ENCODE peak calls at places on chromosome 17, in four cellular contexts. One of them, this sample, is unnamed.

GRCh38 chr17:76537288-76537577 is 276 bp downstream of the CYGB start:
- DNase-seq in activated CD4-positive, alpha-beta T cell treated with anti-CD3 and anti-CD28 coated beads, Interleukin-2, amount 50 U/mL, for 48 hours: no peak
- DNase-seq in retinal pigment epithelial cell: no peak
- DNase-seq in AG10803: peak; percentile 40
- DNase-seq in this sample: no peak

GRCh38 chr17:77783991-77784820 is 174.3 kb upstream of the TNRC6C start:
- DNase-seq in activated CD4-positive, alpha-beta T cell treated with anti-CD3 and anti-CD28 coated beads, Interleukin-2, amount 50 U/mL, for 48 hours: peak; percentile 64
- DNase-seq in retinal pigment epithelial cell: no peak
- DNase-seq in AG10803: no peak
- DNase-seq in this sample: no peak

GRCh38 chr17:78134899-78135385 is 4.4 kb downstream of the TMC8 start:
- DNase-seq in activated CD4-positive, alpha-beta T cell treated with anti-CD3 and anti-CD28 coated beads, Interleukin-2, amount 50 U/mL, for 48 hours: no peak
- DNase-seq in retinal pigment epithelial cell: no peak
- DNase-seq in AG10803: no peak
- DNase-seq in this sample: no peak

GRCh38 chr17:40952675-40953074 is 14.1 kb downstream of the KRT39 start:
- DNase-seq in activated CD4-positive, alpha-beta T cell treated with anti-CD3 and anti-CD28 coated beads, Interleukin-2, amount 50 U/mL, for 48 hours: no peak
- DNase-seq in retinal pigment epithelial cell: peak; percentile 96
- DNase-seq in AG10803: peak; percentile 97
- DNase-seq in this sample: no peak

GRCh38 chr17:74512624-74513084 is 18.6 kb downstream of the CD300LB start:
- DNase-seq in activated CD4-positive, alpha-beta T cell treated with anti-CD3 and anti-CD28 coated beads, Interleukin-2, amount 50 U/mL, for 48 hours: peak; percentile 66
- DNase-seq in retinal pigment epithelial cell: peak; percentile 14
- DNase-seq in AG10803: peak; percentile 25
- DNase-seq in this sample: no peak

GRCh38 chr17:66466933-66467367 is 164.5 kb downstream of the PRKCA start:
- DNase-seq in activated CD4-positive, alpha-beta T cell treated with anti-CD3 and anti-CD28 coated beads, Interleukin-2, amount 50 U/mL, for 48 hours: peak; percentile 74
- DNase-seq in retinal pigment epithelial cell: peak; percentile 96
- DNase-seq in AG10803: peak; percentile 100
- DNase-seq in this sample: no peak

GRCh38 chr17:31722251-31723056 is 136.6 kb downstream of the COPRS start:
- DNase-seq in activated CD4-positive, alpha-beta T cell treated with anti-CD3 and anti-CD28 coated beads, Interleukin-2, amount 50 U/mL, for 48 hours: no peak
- DNase-seq in retinal pigment epithelial cell: peak; percentile 56
- DNase-seq in AG10803: peak; percentile 68
- DNase-seq in this sample: no peak

GRCh38 chr17:64783556-64784352 is 121.6 kb upstream of the SMURF2 start:
- DNase-seq in activated CD4-positive, alpha-beta T cell treated with anti-CD3 and anti-CD28 coated beads, Interleukin-2, amount 50 U/mL, for 48 hours: no peak
- DNase-seq in retinal pigment epithelial cell: no peak
- DNase-seq in AG10803: no peak
- DNase-seq in this sample: no peak

GRCh38 chr17:36591434-36592315 is at the start of gene DHRS11:
- DNase-seq in activated CD4-positive, alpha-beta T cell treated with anti-CD3 and anti-CD28 coated beads, Interleukin-2, amount 50 U/mL, for 48 hours: peak; percentile 88
- DNase-seq in retinal pigment epithelial cell: no peak
- DNase-seq in AG10803: peak; percentile 64
- DNase-seq in this sample: no peak

GRCh38 chr17:13583996-13584700 is 17.6 kb downstream of the HS3ST3A1 start:
- DNase-seq in activated CD4-positive, alpha-beta T cell treated with anti-CD3 and anti-CD28 coated beads, Interleukin-2, amount 50 U/mL, for 48 hours: no peak
- DNase-seq in retinal pigment epithelial cell: no peak
- DNase-seq in AG10803: peak; percentile 68
- DNase-seq in this sample: no peak

GRCh38 chr17:81251943-81252301 is 12.8 kb downstream of the NDUFAF8 start:
- DNase-seq in activated CD4-positive, alpha-beta T cell treated with anti-CD3 and anti-CD28 coated beads, Interleukin-2, amount 50 U/mL, for 48 hours: no peak
- DNase-seq in retinal pigment epithelial cell: no peak
- DNase-seq in AG10803: no peak
- DNase-seq in this sample: no peak

GRCh38 chr17:37037590-37038155 is 88.9 kb downstream of the AATF start:
- DNase-seq in activated CD4-positive, alpha-beta T cell treated with anti-CD3 and anti-CD28 coated beads, Interleukin-2, amount 50 U/mL, for 48 hours: no peak
- DNase-seq in retinal pigment epithelial cell: no peak
- DNase-seq in AG10803: peak; percentile 82
- DNase-seq in this sample: no peak

GRCh38 chr17:57125866-57126265 is 40.8 kb downstream of the AKAP1 start:
- DNase-seq in activated CD4-positive, alpha-beta T cell treated with anti-CD3 and anti-CD28 coated beads, Interleukin-2, amount 50 U/mL, for 48 hours: no peak
- DNase-seq in retinal pigment epithelial cell: no peak
- DNase-seq in AG10803: no peak
- DNase-seq in this sample: no peak

GRCh38 chr17:82563318-82563717 is 43.8 kb downstream of the FOXK2 start:
- DNase-seq in activated CD4-positive, alpha-beta T cell treated with anti-CD3 and anti-CD28 coated beads, Interleukin-2, amount 50 U/mL, for 48 hours: no peak
- DNase-seq in retinal pigment epithelial cell: no peak
- DNase-seq in AG10803: no peak
- DNase-seq in this sample: no peak

GRCh38 chr17:9522074-9522473 is 53.5 kb downstream of the STX8 start:
- DNase-seq in activated CD4-positive, alpha-beta T cell treated with anti-CD3 and anti-CD28 coated beads, Interleukin-2, amount 50 U/mL, for 48 hours: no peak
- DNase-seq in retinal pigment epithelial cell: no peak
- DNase-seq in AG10803: peak; percentile 69
- DNase-seq in this sample: no peak

GRCh38 chr17:75105269-75106080 is 4.3 kb upstream of the ARMC7 start:
- DNase-seq in activated CD4-positive, alpha-beta T cell treated with anti-CD3 and anti-CD28 coated beads, Interleukin-2, amount 50 U/mL, for 48 hours: peak; percentile 51
- DNase-seq in retinal pigment epithelial cell: no peak
- DNase-seq in AG10803: peak; percentile 30
- DNase-seq in this sample: peak; percentile 89

This sample was measured in LNCaP clone FGC.